ENCODE peak calls at places on chromosomes 2 and 18, in four cellular contexts. K is activated T-helper 1 cell treated with Interleukin-2 at 50 U/mL for 16 hours, R is Panc1, J is brain microvascular endothelial cell. T is an unnamed sample.

GRCh38 chr2:236947896-236948295 is 137.8 kb upstream of the COPS8 start:
- DNase-seq in K (no peak), R (no peak), J (no peak), T (no peak)

GRCh38 chr18:10304853-10305252 is 149.6 kb upstream of the APCDD1 start:
- DNase-seq in K (no peak), R (no peak), J (no peak), T (no peak)

GRCh38 chr18:74040008-74040407 is 107.6 kb downstream of the FBXO15 start:
- DNase-seq in K (no peak), R (no peak), J (no peak), T (no peak)

GRCh38 chr18:45519881-45520280 is 95.4 kb upstream of the SLC14A2 start:
- DNase-seq in K (no peak), R (no peak), J (peak), T (no peak)

GRCh38 chr18:21315741-21316187 is 73.7 kb downstream of the GREB1L start:
- DNase-seq in K (no peak), R (no peak), J (no peak), T (no peak)

GRCh38 chr18:50973367-50974126 is 5.7 kb downstream of the ELAC1 start:
- DNase-seq in K (no peak), R (no peak), J (peak), T (no peak)

GRCh38 chr2:209334188-209335017 is 89.4 kb upstream of the MAP2 start:
- DNase-seq in K (no peak), R (peak), J (peak), T (peak)

GRCh38 chr2:162888641-162889040 is 50.1 kb upstream of the KCNH7 start:
- DNase-seq in K (no peak), R (no peak), J (peak), T (no peak)

GRCh38 chr2:225598426-225598825 is 198.9 kb downstream of the NYAP2 start:
- DNase-seq in K (no peak), R (no peak), J (no peak), T (no peak)

GRCh38 chr2:317501-318424 is 29.9 kb upstream of the ALKAL2 start:
- DNase-seq in K (no peak), R (no peak), J (peak), T (no peak)

GRCh38 chr2:11837875-11838734 is 91.7 kb downstream of the LPIN1 start:
- DNase-seq in K (no peak), R (no peak), J (no peak), T (no peak)

GRCh38 chr2:43576983-43577892 is 18.6 kb downstream of the THADA start:
- DNase-seq in K (no peak), R (no peak), J (peak), T (peak)

GRCh38 chr2:206443735-206444527 is 599 bp downstream of the ADAM23 start:
- DNase-seq in K (no peak), R (no peak), J (peak), T (no peak)

GRCh38 chr2:187475499-187476248 is 27.6 kb upstream of the CALCRL start:
- DNase-seq in K (no peak), R (no peak), J (no peak), T (no peak)

GRCh38 chr2:236505648-236506047 is 64.0 kb upstream of the ACKR3 start:
- DNase-seq in K (no peak), R (no peak), J (no peak), T (no peak)

GRCh38 chr2:215727507-215728503 is 285.5 kb downstream of the MREG start:
- DNase-seq in K (no peak), R (no peak), J (no peak), T (no peak)

GRCh38 chr2:62034715-62035114 is 129.2 kb downstream of the COMMD1 start:
- DNase-seq in K (no peak), R (no peak), J (no peak), T (no peak)

GRCh38 chr2:239465017-239466001 is 64.5 kb upstream of the HDAC4 start:
- DNase-seq in K (no peak), R (no peak), J (no peak), T (peak)

GRCh38 chr2:143742631-143743030 is 613.4 kb downstream of the ARHGAP15 start:
- DNase-seq in K (no peak), R (no peak), J (no peak), T (no peak)

GRCh38 chr2:229445013-229445412 is 173.9 kb upstream of the PID1 start:
- DNase-seq in K (no peak), R (peak), J (peak), T (no peak)

GRCh38 chr2:8627019-8627691 is 54.7 kb upstream of the ID2 start:
- DNase-seq in K (no peak), R (no peak), J (no peak), T (no peak)

GRCh38 chr2:227908266-227909054 is 37.0 kb downstream of the DAW1 start:
- DNase-seq in K (no peak), R (no peak), J (peak), T (no peak)

T was measured in NCI-H1105.